ENCODE peak calls at places on chromosome 22, in four cellular contexts. C, Y, A and Q are unnamed samples.

GRCh38 chr22:24060375-24060788 is 49.3 kb downstream of the CABIN1 start:
- DNase-seq in C (peak), Y (no peak), A (no peak), Q (no peak)

GRCh38 chr22:48698618-48699017 is 1129.1 kb downstream of the BRD1 start:
- DNase-seq in C (no peak), Y (no peak), A (no peak), Q (no peak)

GRCh38 chr22:46600397-46600796 is 19.8 kb upstream of the GRAMD4 start:
- DNase-seq in C (no peak), Y (no peak), A (no peak), Q (no peak)

GRCh38 chr22:47452184-47452583 is 689.7 kb downstream of the TBC1D22A start:
- DNase-seq in C (no peak), Y (no peak), A (no peak), Q (peak)

GRCh38 chr22:24727218-24727851 is 47.2 kb downstream of the PIWIL3 start:
- DNase-seq in C (peak), Y (no peak), A (no peak), Q (no peak)

GRCh38 chr22:43860831-43861230 is 1.5 kb downstream of the SULT4A1 start:
- DNase-seq in C (no peak), Y (no peak), A (no peak), Q (no peak)

GRCh38 chr22:28246392-28246791 is 327.3 kb upstream of the PITPNB start:
- DNase-seq in C (peak), Y (no peak), A (no peak), Q (no peak)

GRCh38 chr22:45999379-45999971 is 22.5 kb upstream of the WNT7B start:
- DNase-seq in C (no peak), Y (no peak), A (no peak), Q (no peak)

GRCh38 chr22:21657361-21658118 is 8.3 kb upstream of the PPIL2 start:
- DNase-seq in C (peak), Y (peak), A (peak), Q (peak)